ENCODE peak calls at places on chromosomes 3 and 15, in nine cellular contexts. Y is AML-193, A is Right ventricle myocardium superior, H is left cardiac atrium, Z is amygdala, D is AG08395, L is H54, X is HTR-8/SVneo, S is T-helper 17 cell. M is an unnamed sample.

GRCh38 chr15:39887211-39887610 is 32.9 kb downstream of the GPR176 start:
- DNase-seq in Y (no peak), A (no peak), H (no peak), Z (no peak), D (no peak), L (no peak), X (no peak), S (no peak), M (no peak)

GRCh38 chr3:159237221-159237620 is 435.4 kb downstream of the MFSD1 start:
- DNase-seq in Y (no peak), A (no peak), H (no peak), Z (no peak), D (no peak), L (no peak), X (no peak), S (no peak), M (no peak)

GRCh38 chr3:29178809-29179793 is 101.8 kb upstream of the RBMS3 start:
- DNase-seq in Y (no peak), A (no peak), H (no peak), Z (no peak), D (no peak), L (no peak), X (no peak), S (no peak), M (no peak)

GRCh38 chr3:65922441-65922840 is 116.3 kb downstream of the MAGI1 start:
- DNase-seq in Y (no peak), A (no peak), H (no peak), Z (no peak), D (no peak), L (no peak), X (no peak), S (no peak), M (no peak)

GRCh38 chr15:89732451-89733172 is 18.4 kb downstream of the MESP1 start:
- DNase-seq in Y (no peak), A (no peak), H (no peak), Z (no peak), D (no peak), L (no peak), X (no peak), S (no peak), M (no peak)

GRCh38 chr3:129383292-129383860 is 45.1 kb downstream of the EFCAB12 start:
- DNase-seq in Y (peak), A (peak), H (peak), Z (no peak), D (peak), L (peak), X (peak), S (no peak), M (peak)

GRCh38 chr15:75061272-75061671 is 37.9 kb downstream of the PPCDC start:
- DNase-seq in Y (peak), A (no peak), H (no peak), Z (no peak), D (peak), L (no peak), X (no peak), S (no peak), M (no peak)

GRCh38 chr3:11096266-11097135 is 57.8 kb upstream of the HRH1 start:
- DNase-seq in Y (peak), A (peak), H (peak), Z (peak), D (peak), L (peak), X (peak), S (no peak), M (peak)

GRCh38 chr3:178671261-178672191 is 135.3 kb downstream of the KCNMB2 start:
- DNase-seq in Y (no peak), A (no peak), H (no peak), Z (no peak), D (peak), L (no peak), X (no peak), S (no peak), M (no peak)

GRCh38 chr3:133038731-133039398 is 674 bp downstream of the TMEM108 start:
- DNase-seq in Y (no peak), A (peak), H (peak), Z (no peak), D (peak), L (no peak), X (no peak), S (no peak), M (peak)

GRCh38 chr15:67013696-67014095 is 51.7 kb upstream of the SMAD3 start:
- DNase-seq in Y (no peak), A (peak), H (peak), Z (no peak), D (no peak), L (no peak), X (peak), S (no peak), M (no peak)

GRCh38 chr15:32775103-32775502 is 57.3 kb downstream of the GREM1 start:
- DNase-seq in Y (no peak), A (no peak), H (no peak), Z (no peak), D (no peak), L (no peak), X (no peak), S (no peak), M (no peak)

GRCh38 chr3:157226173-157226847 is 66.4 kb upstream of the CCNL1 start:
- DNase-seq in Y (no peak), A (no peak), H (no peak), Z (no peak), D (peak), L (no peak), X (no peak), S (no peak), M (no peak)

GRCh38 chr15:22944651-22945050 is 35.5 kb downstream of the CYFIP1 start:
- DNase-seq in Y (no peak), A (peak), H (no peak), Z (no peak), D (no peak), L (no peak), X (no peak), S (no peak), M (peak)

GRCh38 chr15:70869346-70869745 is 15.4 kb upstream of the LARP6 start:
- DNase-seq in Y (no peak), A (no peak), H (no peak), Z (no peak), D (no peak), L (no peak), X (no peak), S (no peak), M (no peak)

GRCh38 chr15:70226337-70226980 is 128.7 kb upstream of the TLE3 start:
- DNase-seq in Y (no peak), A (no peak), H (no peak), Z (no peak), D (no peak), L (no peak), X (no peak), S (no peak), M (no peak)

GRCh38 chr3:156536524-156537316 is 18.2 kb downstream of the SSR3 start:
- DNase-seq in Y (no peak), A (no peak), H (no peak), Z (no peak), D (no peak), L (no peak), X (no peak), S (no peak), M (no peak)

GRCh38 chr3:85102774-85103173 is 144.0 kb downstream of the CADM2 start:
- DNase-seq in Y (no peak), A (no peak), H (no peak), Z (no peak), D (no peak), L (no peak), X (no peak), S (no peak), M (no peak)

GRCh38 chr15:99707481-99708270 is 25.6 kb downstream of the LYSMD4 start:
- DNase-seq in Y (no peak), A (no peak), H (no peak), Z (no peak), D (peak), L (no peak), X (no peak), S (no peak), M (no peak)

GRCh38 chr3:192727032-192727847 is at the start of gene FGF12:
- DNase-seq in Y (no peak), A (peak), H (peak), Z (peak), D (no peak), L (peak), X (peak), S (no peak), M (peak)

GRCh38 chr3:14265246-14265962 is 86.8 kb downstream of the LSM3 start:
- DNase-seq in Y (no peak), A (no peak), H (no peak), Z (no peak), D (no peak), L (no peak), X (no peak), S (no peak), M (peak)

M was measured in NCI-H345.